ENCODE peak calls at places on chromosome 2, in four cellular contexts. C is IMR-90, V is H9, Q is H1. U is an unnamed sample.

GRCh38 chr2:183536714-183537113 is 412.5 kb downstream of the NUP35 start:
- DNase-seq in C (no peak), V (no peak), Q (no peak), U (no peak)

GRCh38 chr2:204731996-204732395 is 186.7 kb downstream of the PARD3B start:
- DNase-seq in C (peak), V (no peak), Q (no peak), U (peak)

GRCh38 chr2:129369437-129369836 is 610.0 kb upstream of the RAB6C start:
- DNase-seq in C (no peak), V (no peak), Q (no peak), U (no peak)

GRCh38 chr2:723761-724160 is 46.6 kb upstream of the TMEM18 start:
- DNase-seq in C (no peak), V (no peak), Q (no peak), U (no peak)

GRCh38 chr2:59025157-59025757 is 784.1 kb upstream of the FANCL start:
- DNase-seq in C (peak), V (peak), Q (peak), U (peak)

GRCh38 chr2:138183700-138184099 is 219.4 kb downstream of the HNMT start:
- DNase-seq in C (no peak), V (no peak), Q (no peak), U (no peak)

GRCh38 chr2:227456772-227457171 is 15.2 kb upstream of the AGFG1 start:
- DNase-seq in C (peak), V (no peak), Q (no peak), U (no peak)

GRCh38 chr2:168343586-168343985 is 96.2 kb upstream of the STK39 start:
- DNase-seq in C (peak), V (no peak), Q (no peak), U (peak)

GRCh38 chr2:118975133-118975532 is 33.1 kb downstream of the MARCO start:
- DNase-seq in C (no peak), V (no peak), Q (no peak), U (no peak)

GRCh38 chr2:64478036-64478435 is 24.1 kb downstream of the LGALSL start:
- DNase-seq in C (no peak), V (no peak), Q (no peak), U (no peak)

GRCh38 chr2:230250231-230250630 is 24.7 kb downstream of the SP140 start:
- DNase-seq in C (no peak), V (no peak), Q (no peak), U (no peak)

GRCh38 chr2:109117780-109118179 is 11.2 kb upstream of the SH3RF3 start:
- DNase-seq in C (no peak), V (no peak), Q (no peak), U (no peak)

GRCh38 chr2:46983065-46983801 is 67.6 kb upstream of the MCFD2 start:
- DNase-seq in C (peak), V (no peak), Q (no peak), U (peak)

DNA sequence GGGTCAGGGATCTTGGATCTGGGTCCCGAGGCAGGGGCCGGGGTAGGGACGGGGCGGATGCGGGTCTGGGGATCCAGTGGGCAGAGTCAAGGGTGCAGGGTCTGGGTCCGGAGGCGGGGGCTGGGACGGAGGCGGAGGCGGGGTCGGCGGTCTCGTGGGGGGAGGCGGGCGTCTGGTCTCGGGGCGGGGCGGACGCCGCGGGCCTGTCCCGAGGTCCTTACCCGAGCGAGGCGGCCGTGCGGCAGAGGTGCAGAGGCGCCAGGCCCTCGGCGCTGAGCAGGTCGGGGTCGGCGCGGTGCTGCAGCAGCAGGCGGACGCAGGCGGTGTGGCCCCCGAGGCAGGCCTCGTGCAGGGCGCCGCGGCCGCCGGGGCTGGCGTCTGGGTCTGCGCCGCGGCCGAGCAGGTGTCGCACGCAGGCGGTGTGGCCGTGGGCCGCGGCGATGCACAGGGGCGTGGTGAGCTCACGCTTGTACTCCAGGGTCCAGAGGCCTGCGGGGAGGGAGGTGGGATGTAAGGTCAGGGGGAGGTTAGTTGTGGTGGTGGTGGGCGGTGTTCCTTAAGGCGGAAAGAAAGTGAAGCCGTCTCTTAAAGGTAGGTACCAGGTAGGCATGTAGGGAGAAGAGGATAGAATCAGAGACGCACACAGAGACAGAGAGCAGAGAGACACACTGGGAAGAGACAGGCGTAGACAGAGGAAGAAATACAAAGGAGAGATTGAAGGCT is 26.6 kb downstream of the ASB18 start:
- DNase-seq in C (no peak), V (peak), Q (no peak), U (no peak)
- H3K14ac ChIP-seq in C (no peak), V (no peak), Q (no peak), U (no peak)

DNA sequence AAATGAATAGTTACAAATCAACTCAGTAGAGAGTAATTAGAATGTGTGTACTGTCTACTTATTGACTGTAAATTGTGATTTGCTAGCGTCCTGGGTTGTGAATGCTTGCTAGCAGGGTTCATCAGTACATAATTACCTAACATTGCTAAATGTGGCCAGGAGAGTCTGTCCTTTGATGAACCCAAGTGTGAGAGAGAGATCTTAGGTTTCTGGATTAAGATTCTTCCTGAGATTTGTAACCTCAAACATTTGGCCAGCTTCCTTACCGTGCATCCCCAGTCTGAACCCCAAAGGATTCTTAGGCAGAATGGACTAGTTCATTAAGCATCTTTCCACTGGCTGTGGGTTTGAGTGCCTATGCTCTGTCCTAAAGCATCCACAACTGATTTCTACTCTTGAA is 84.0 kb upstream of the ITPRID2 start:
- DNase-seq in C (no peak), V (no peak), Q (no peak), U (no peak)
- H3K14ac ChIP-seq in C (no peak), V (no peak), Q (no peak), U (no peak)

GRCh38 chr2:236747925-236748324 is 178.3 kb downstream of the ACKR3 start:
- DNase-seq in C (no peak), V (no peak), Q (no peak), U (no peak)

GRCh38 chr2:236748385-236748784 is 178.8 kb downstream of the ACKR3 start:
- DNase-seq in C (no peak), V (no peak), Q (no peak), U (no peak)

GRCh38 chr2:236747426-236747825 is 177.8 kb downstream of the ACKR3 start:
- DNase-seq in C (no peak), V (no peak), Q (no peak), U (no peak)

GRCh38 chr2:236749346-236749745 is 179.7 kb downstream of the ACKR3 start:
- DNase-seq in C (peak), V (no peak), Q (no peak), U (no peak)

GRCh38 chr2:236748801-236749200 is 179.2 kb downstream of the ACKR3 start:
- DNase-seq in C (no peak), V (no peak), Q (no peak), U (no peak)
- H3K14ac ChIP-seq in C (no peak), V (no peak), Q (no peak), U (no peak)

GRCh38 chr2:128232965-128233789 is 85.5 kb downstream of the HS6ST1 start:
- DNase-seq in C (peak), V (peak), Q (peak), U (peak)
- H3K14ac ChIP-seq in C (peak), V (no peak), Q (no peak), U (peak)

GRCh38 chr2:8538531-8538930 is 143.3 kb upstream of the ID2 start:
- DNase-seq in C (no peak), V (no peak), Q (no peak), U (no peak)
- H3K14ac ChIP-seq in C (no peak), V (no peak), Q (no peak), U (no peak)

GRCh38 chr2:111930404-111930803 is 32.0 kb downstream of the MERTK start:
- DNase-seq in C (no peak), V (no peak), Q (no peak), U (no peak)

GRCh38 chr2:111924617-111925107 is 26.3 kb downstream of the MERTK start:
- DNase-seq in C (no peak), V (no peak), Q (no peak), U (no peak)

GRCh38 chr2:111923271-111923670 is 24.9 kb downstream of the MERTK start:
- DNase-seq in C (peak), V (no peak), Q (no peak), U (no peak)

GRCh38 chr2:111930875-111931274 is 32.5 kb downstream of the MERTK start:
- DNase-seq in C (peak), V (no peak), Q (no peak), U (peak)

DNA sequence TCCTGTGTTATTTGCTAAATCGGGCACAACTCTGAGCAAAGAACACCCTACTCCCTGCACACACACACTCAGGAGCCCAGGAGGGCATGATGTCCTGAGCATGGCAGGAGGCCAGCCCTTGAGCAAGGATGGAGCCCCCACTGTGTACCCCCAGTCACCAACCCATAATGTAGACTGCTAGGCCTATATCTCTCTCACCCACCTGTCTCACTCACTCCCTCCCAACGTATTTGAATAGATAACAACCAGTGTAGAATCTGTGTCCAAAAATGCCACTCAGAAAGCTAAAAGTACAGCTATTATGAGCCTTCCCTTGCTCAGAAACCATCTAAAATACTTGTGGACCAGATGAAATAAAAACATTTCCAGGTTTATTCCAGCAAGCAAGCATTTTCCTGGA is 29.3 kb downstream of the MERTK start:
- DNase-seq in C (no peak), V (no peak), Q (no peak), U (no peak)
- H3K14ac ChIP-seq in C (no peak), V (no peak), Q (no peak), U (no peak)

GRCh38 chr2:72143441-72144356 is 4.0 kb downstream of the CYP26B1 start:
- DNase-seq in C (no peak), V (peak), Q (no peak), U (peak)
- H3K14ac ChIP-seq in C (no peak), V (no peak), Q (no peak), U (peak)

DNA sequence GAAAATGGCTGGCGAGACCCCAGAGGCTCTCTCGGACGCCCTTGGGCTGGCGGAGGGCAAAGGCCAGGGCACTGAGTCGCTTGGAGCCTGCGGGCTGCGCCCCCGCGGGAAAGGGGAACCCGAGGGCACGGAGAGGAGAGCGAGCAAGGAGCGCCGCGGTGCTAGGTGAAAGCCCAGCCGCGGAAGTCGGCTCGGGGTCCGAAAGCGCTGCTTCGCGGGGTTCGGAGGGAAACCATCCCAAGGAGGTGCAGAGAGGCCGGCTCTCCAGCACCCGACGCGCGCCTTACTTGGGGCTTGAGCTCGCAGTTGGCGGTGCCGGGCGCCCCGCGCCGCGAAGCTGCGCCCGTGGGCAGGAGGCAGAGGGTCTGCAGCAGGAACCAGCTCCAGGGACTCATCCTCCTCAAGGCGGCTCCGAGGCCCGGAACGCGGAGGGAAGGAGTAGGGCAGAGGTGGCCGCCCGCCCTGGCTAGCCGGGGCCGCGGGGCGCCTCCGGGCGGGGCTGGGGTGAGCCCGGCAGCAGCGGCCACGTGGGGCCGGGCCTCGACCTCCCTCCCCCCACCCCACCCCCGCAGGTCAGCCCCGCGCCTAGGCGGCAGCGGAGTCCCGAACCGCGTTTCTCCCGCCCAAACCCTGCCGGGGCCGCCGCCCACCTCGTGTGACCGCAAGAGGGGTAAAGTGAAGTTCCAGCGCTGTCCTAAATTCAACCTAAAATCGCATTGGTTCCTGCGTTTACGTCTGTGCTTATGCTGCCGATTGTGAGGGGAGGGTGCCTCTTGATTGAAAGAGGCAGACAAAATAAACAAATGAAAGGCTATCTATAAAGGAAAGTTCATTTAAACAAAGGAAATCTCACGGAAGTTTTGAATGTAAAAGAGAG is at the start of gene TRABD2A:
- DNase-seq in C (peak), V (peak), Q (no peak), U (peak)
- H3K14ac ChIP-seq in C (peak), V (peak), Q (no peak), U (peak)

GRCh38 chr2:39778775-39779751 is at the start of gene THUMPD2:
- DNase-seq in C (peak), V (peak), Q (peak), U (peak)
- H3K14ac ChIP-seq in C (peak), V (peak), Q (no peak), U (no peak)

U was measured in mesenchymal stem cell.